ENCODE peak calls at places on chromosome 4, in ten cellular contexts. T is WTC11, J is H9, K is AG04450, Y is dorsolateral prefrontal cortex, D is neural crest cell, R is fibroblast of pulmonary artery, Q is hepatocyte, Z is AG10803, G is stomach. C is an unnamed sample.

GRCh38 chr4:155541716-155542115 is 124.9 kb upstream of the GUCY1A1 start:
- DNase-seq in Z (no peak), Y (no peak), Q (no peak), T (no peak), K (no peak), J (no peak), D (no peak), G (no peak), R (no peak), C (no peak)

GRCh38 chr4:47838445-47838844 is 578 bp upstream of the CORIN start:
- DNase-seq in G (no peak), Y (no peak), R (no peak), K (no peak), T (no peak), Q (no peak), Z (no peak), D (no peak), J (no peak), C (no peak)

GRCh38 chr4:10872833-10873517 is 188.4 kb upstream of the CLNK start:
- DNase-seq in Z (no peak), T (no peak), Q (no peak), D (no peak), K (no peak), R (no peak), G (no peak), J (no peak), Y (no peak), C (no peak)

GRCh38 chr4:52894408-52894807 is 32.3 kb downstream of the RASL11B start:
- DNase-seq in Y (no peak), J (no peak), Z (peak; percentile 78), Q (no peak), K (no peak), D (no peak), G (no peak), R (no peak), T (no peak), C (no peak)

GRCh38 chr4:82951196-82951595 is 50.7 kb downstream of the THAP9 start:
- DNase-seq in K (no peak), R (no peak), T (no peak), Q (no peak), D (no peak), Z (no peak), Y (no peak), G (no peak), J (no peak), C (no peak)

GRCh38 chr4:139154538-139154937 is 22.5 kb downstream of the ELF2 start:
- DNase-seq in R (no peak), J (peak; percentile 44), G (no peak), K (no peak), Y (no peak), T (no peak), Q (peak; percentile 35), D (no peak), Z (no peak), C (no peak)

GRCh38 chr4:1746919-1747602 is 25.7 kb downstream of the TACC3 start:
- DNase-seq in K (no peak), J (no peak), D (no peak), T (no peak), R (no peak), Z (no peak), Y (no peak), Q (no peak), G (peak; percentile 56), C (no peak)

GRCh38 chr4:176002007-176002623 is 63.5 kb upstream of the WDR17 start:
- DNase-seq in T (peak; percentile 70), Z (peak; percentile 6), K (no peak), R (peak; percentile 1), J (peak; percentile 78), G (peak; percentile 35), D (peak; percentile 45), Y (peak; percentile 48), Q (peak; percentile 46), C (peak; percentile 47)

GRCh38 chr4:139015948-139016451 is 419 bp downstream of the NOCT start:
- DNase-seq in Y (peak; percentile 35), T (no peak), J (no peak), Z (peak; percentile 21), R (no peak), D (no peak), K (no peak), Q (peak; percentile 67), G (peak; percentile 56), C (no peak)

GRCh38 chr4:36235306-36235705 is 9.0 kb downstream of the ARAP2 start:
- DNase-seq in T (no peak), G (no peak), R (no peak), K (no peak), D (no peak), Z (no peak), Y (no peak), Q (peak; percentile 62), J (peak; percentile 53), C (no peak)

GRCh38 chr4:135533053-135533452 is 1331.5 kb upstream of the PABPC4L start:
- DNase-seq in K (no peak), R (no peak), T (no peak), J (no peak), Z (no peak), Q (no peak), Y (no peak), D (no peak), G (no peak), C (no peak)

GRCh38 chr4:186724048-186724860 is 598 bp upstream of the FAT1 start:
- DNase-seq in D (peak; percentile 42), G (peak; percentile 64), Q (peak; percentile 76), J (peak; percentile 83), T (peak; percentile 72), Z (peak; percentile 64), Y (peak; percentile 22), R (peak; percentile 66), K (no peak), C (peak; percentile 63)

GRCh38 chr4:176539785-176540175 is 220.0 kb downstream of the SPCS3 start:
- DNase-seq in K (no peak), T (no peak), Q (no peak), J (no peak), Y (no peak), G (no peak), D (no peak), R (peak; percentile 50), Z (no peak), C (no peak)

GRCh38 chr4:7187691-7188090 is 4.6 kb upstream of the SORCS2 start:
- DNase-seq in G (no peak), Q (no peak), Y (no peak), Z (no peak), D (no peak), J (no peak), K (no peak), R (no peak), T (no peak), C (no peak)

GRCh38 chr4:7189066-7189465 is 3.3 kb upstream of the SORCS2 start:
- DNase-seq in K (no peak), R (no peak), Y (no peak), Z (no peak), G (no peak), T (no peak), D (no peak), J (peak; percentile 21), Q (no peak), C (no peak)

GRCh38 chr4:7190278-7190594 is 2.1 kb upstream of the SORCS2 start:
- DNase-seq in R (no peak), D (no peak), K (no peak), J (no peak), Y (no peak), Z (no peak), Q (no peak), G (no peak), T (no peak), C (no peak)

GRCh38 chr4:7190668-7191545 is 1.4 kb upstream of the SORCS2 start:
- DNase-seq in R (no peak), J (peak; percentile 17), Z (no peak), Y (no peak), K (no peak), G (no peak), Q (no peak), D (no peak), T (no peak), C (no peak)

GRCh38 chr4:7189475-7190277 is 2.7 kb upstream of the SORCS2 start:
- DNase-seq in Q (peak; percentile 37), T (no peak), G (no peak), D (no peak), R (no peak), Y (no peak), Z (no peak), K (no peak), J (peak; percentile 35), C (no peak)
- TF ChIP-seq CTCF in Q (no peak), T (no peak), G (no peak), D (no peak), R (no peak), Y (no peak), Z (no peak), K (no peak), J (peak; percentile 26), C (no peak)

GRCh38 chr4:24988776-24989175 is 42.0 kb downstream of the LGI2 start:
- DNase-seq in D (no peak), T (peak; percentile 58), G (no peak), K (no peak), Z (peak; percentile 58), J (peak; percentile 84), Q (peak; percentile 26), Y (no peak), R (peak; percentile 77), C (peak; percentile 18)
- TF ChIP-seq CTCF in D (peak; percentile 50), T (peak; percentile 39), G (no peak), K (peak; percentile 66), Z (peak; percentile 75), J (peak; percentile 80), Q (peak; percentile 35), Y (peak; percentile 59), R (peak; percentile 75), C (no peak)

DNA sequence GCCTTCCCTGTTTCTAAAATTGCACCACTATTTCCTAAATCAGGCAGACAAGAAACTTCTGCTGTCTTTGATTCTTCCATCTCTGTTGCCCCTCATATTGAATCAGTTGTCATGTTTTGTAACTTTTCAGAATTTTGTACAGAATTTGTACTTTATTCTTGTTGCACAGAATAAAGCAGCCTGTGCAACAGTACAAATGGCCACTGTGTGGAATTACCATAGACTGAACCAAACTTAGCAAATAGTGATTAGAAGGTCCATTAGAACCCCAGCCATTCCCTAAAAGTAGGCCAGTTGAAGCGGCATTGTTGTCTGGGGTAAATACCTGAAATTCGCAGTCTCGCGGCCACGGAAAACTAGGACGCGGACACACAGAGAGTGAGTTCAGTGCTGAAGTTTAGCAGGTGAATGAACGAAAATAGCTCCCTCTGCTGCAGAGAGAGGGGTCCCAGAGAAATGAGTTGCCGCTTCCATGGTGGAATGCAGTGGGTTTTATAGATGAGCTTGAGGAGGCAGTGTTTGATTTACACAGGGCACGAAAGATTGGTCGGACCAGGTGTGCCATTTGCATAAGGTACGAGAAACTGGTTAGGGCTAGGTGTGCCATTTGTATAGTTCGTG is 71.8 kb downstream of the C4orf33 start:
- DNase-seq in R (no peak), Q (peak; percentile 30), Y (no peak), J (peak; percentile 69), G (no peak), K (no peak), D (no peak), T (peak; percentile 43), Z (no peak), C (peak; percentile 30)
- TF ChIP-seq CTCF in R (no peak), Q (peak; percentile 48), Y (no peak), J (peak; percentile 64), G (no peak), K (peak; percentile 41), D (peak; percentile 47), T (no peak), Z (no peak), C (no peak)

GRCh38 chr4:130747842-130748241 is 1651.9 kb downstream of the C4orf33 start:
- DNase-seq in Q (no peak), G (no peak), K (no peak), T (no peak), D (no peak), Z (no peak), J (no peak), Y (no peak), R (peak; percentile 14), C (no peak)
- TF ChIP-seq CTCF in Q (peak; percentile 57), G (no peak), K (no peak), T (peak; percentile 24), D (peak; percentile 59), Z (no peak), J (peak; percentile 66), Y (peak; percentile 24), R (peak; percentile 7), C (no peak)